ENCODE peak calls at places on chromosomes 2 and 18, in four cellular contexts. One of them, this sample, is unnamed.

GRCh38 chr2:150097891-150098595 is 389.4 kb downstream of the RND3 start:
- DNase-seq in pancreas: no peak
- DNase-seq in iris pigment epithelial cell: peak; percentile 65
- DNase-seq in activated naive CD8-positive, alpha-beta T cell treated with anti-CD3 and anti-CD28 coated beads, Interleukin-2, amount 10 ng/mL, durations not matched to agents 7 days and 5 days: no peak
- DNase-seq in this sample: peak; percentile 51

GRCh38 chr2:120678251-120678650 is 57.4 kb upstream of the GLI2 start:
- DNase-seq in pancreas: no peak
- DNase-seq in iris pigment epithelial cell: no peak
- DNase-seq in activated naive CD8-positive, alpha-beta T cell treated with anti-CD3 and anti-CD28 coated beads, Interleukin-2, amount 10 ng/mL, durations not matched to agents 7 days and 5 days: no peak
- DNase-seq in this sample: no peak

GRCh38 chr2:21099281-21099907 is 24.4 kb upstream of the TDRD15 start:
- DNase-seq in pancreas: no peak
- DNase-seq in iris pigment epithelial cell: no peak
- DNase-seq in activated naive CD8-positive, alpha-beta T cell treated with anti-CD3 and anti-CD28 coated beads, Interleukin-2, amount 10 ng/mL, durations not matched to agents 7 days and 5 days: no peak
- DNase-seq in this sample: no peak

GRCh38 chr18:58596265-58596681 is 32.6 kb downstream of the ALPK2 start:
- DNase-seq in pancreas: no peak
- DNase-seq in iris pigment epithelial cell: no peak
- DNase-seq in activated naive CD8-positive, alpha-beta T cell treated with anti-CD3 and anti-CD28 coated beads, Interleukin-2, amount 10 ng/mL, durations not matched to agents 7 days and 5 days: no peak
- DNase-seq in this sample: no peak

GRCh38 chr2:215188078-215188477 is 49.7 kb upstream of the ABCA12 start:
- DNase-seq in pancreas: no peak
- DNase-seq in iris pigment epithelial cell: peak; percentile 18
- DNase-seq in activated naive CD8-positive, alpha-beta T cell treated with anti-CD3 and anti-CD28 coated beads, Interleukin-2, amount 10 ng/mL, durations not matched to agents 7 days and 5 days: no peak
- DNase-seq in this sample: peak; percentile 21

GRCh38 chr2:28717339-28717758 is 34.3 kb upstream of the PPP1CB start:
- DNase-seq in pancreas: no peak
- DNase-seq in iris pigment epithelial cell: peak; percentile 84
- DNase-seq in activated naive CD8-positive, alpha-beta T cell treated with anti-CD3 and anti-CD28 coated beads, Interleukin-2, amount 10 ng/mL, durations not matched to agents 7 days and 5 days: no peak
- DNase-seq in this sample: peak; percentile 75

GRCh38 chr2:236887519-236887918 is 198.2 kb upstream of the COPS8 start:
- DNase-seq in pancreas: no peak
- DNase-seq in iris pigment epithelial cell: peak; percentile 46
- DNase-seq in activated naive CD8-positive, alpha-beta T cell treated with anti-CD3 and anti-CD28 coated beads, Interleukin-2, amount 10 ng/mL, durations not matched to agents 7 days and 5 days: no peak
- DNase-seq in this sample: no peak

GRCh38 chr2:155250800-155251199 is 552.3 kb downstream of the KCNJ3 start:
- DNase-seq in pancreas: no peak
- DNase-seq in iris pigment epithelial cell: no peak
- DNase-seq in activated naive CD8-positive, alpha-beta T cell treated with anti-CD3 and anti-CD28 coated beads, Interleukin-2, amount 10 ng/mL, durations not matched to agents 7 days and 5 days: no peak
- DNase-seq in this sample: peak; percentile 33

GRCh38 chr18:44900627-44901026 is 219.9 kb downstream of the SETBP1 start:
- DNase-seq in pancreas: no peak
- DNase-seq in iris pigment epithelial cell: no peak
- DNase-seq in activated naive CD8-positive, alpha-beta T cell treated with anti-CD3 and anti-CD28 coated beads, Interleukin-2, amount 10 ng/mL, durations not matched to agents 7 days and 5 days: no peak
- DNase-seq in this sample: no peak

GRCh38 chr2:111123751-111124150 is 3.0 kb downstream of the BCL2L11 start:
- DNase-seq in pancreas: no peak
- DNase-seq in iris pigment epithelial cell: no peak
- DNase-seq in activated naive CD8-positive, alpha-beta T cell treated with anti-CD3 and anti-CD28 coated beads, Interleukin-2, amount 10 ng/mL, durations not matched to agents 7 days and 5 days: no peak
- DNase-seq in this sample: no peak

GRCh38 chr2:137049518-137049917 is 284.2 kb downstream of the THSD7B start:
- DNase-seq in pancreas: no peak
- DNase-seq in iris pigment epithelial cell: no peak
- DNase-seq in activated naive CD8-positive, alpha-beta T cell treated with anti-CD3 and anti-CD28 coated beads, Interleukin-2, amount 10 ng/mL, durations not matched to agents 7 days and 5 days: no peak
- DNase-seq in this sample: no peak

GRCh38 chr18:35479911-35480586 is 17.7 kb downstream of the INO80C start:
- DNase-seq in pancreas: no peak
- DNase-seq in iris pigment epithelial cell: no peak
- DNase-seq in activated naive CD8-positive, alpha-beta T cell treated with anti-CD3 and anti-CD28 coated beads, Interleukin-2, amount 10 ng/mL, durations not matched to agents 7 days and 5 days: no peak
- DNase-seq in this sample: peak; percentile 50

GRCh38 chr2:234136461-234136860 is 86.0 kb downstream of the SPP2 start:
- DNase-seq in pancreas: no peak
- DNase-seq in iris pigment epithelial cell: no peak
- DNase-seq in activated naive CD8-positive, alpha-beta T cell treated with anti-CD3 and anti-CD28 coated beads, Interleukin-2, amount 10 ng/mL, durations not matched to agents 7 days and 5 days: no peak
- DNase-seq in this sample: peak; percentile 79

GRCh38 chr2:168215813-168216212 is 31.6 kb downstream of the STK39 start:
- DNase-seq in pancreas: no peak
- DNase-seq in iris pigment epithelial cell: peak; percentile 60
- DNase-seq in activated naive CD8-positive, alpha-beta T cell treated with anti-CD3 and anti-CD28 coated beads, Interleukin-2, amount 10 ng/mL, durations not matched to agents 7 days and 5 days: no peak
- DNase-seq in this sample: no peak

GRCh38 chr2:230941202-230942180 is 16.4 kb upstream of the GPR55 start:
- DNase-seq in pancreas: no peak
- DNase-seq in iris pigment epithelial cell: no peak
- DNase-seq in activated naive CD8-positive, alpha-beta T cell treated with anti-CD3 and anti-CD28 coated beads, Interleukin-2, amount 10 ng/mL, durations not matched to agents 7 days and 5 days: no peak
- DNase-seq in this sample: no peak

GRCh38 chr18:75247601-75248421 is 37.2 kb downstream of the TSHZ1 start:
- DNase-seq in pancreas: no peak
- DNase-seq in iris pigment epithelial cell: peak; percentile 73
- DNase-seq in activated naive CD8-positive, alpha-beta T cell treated with anti-CD3 and anti-CD28 coated beads, Interleukin-2, amount 10 ng/mL, durations not matched to agents 7 days and 5 days: no peak
- DNase-seq in this sample: peak; percentile 51

GRCh38 chr2:134819334-134819733 is 19.1 kb upstream of the ACMSD start:
- DNase-seq in pancreas: no peak
- DNase-seq in iris pigment epithelial cell: peak; percentile 68
- DNase-seq in activated naive CD8-positive, alpha-beta T cell treated with anti-CD3 and anti-CD28 coated beads, Interleukin-2, amount 10 ng/mL, durations not matched to agents 7 days and 5 days: no peak
- DNase-seq in this sample: peak; percentile 91

GRCh38 chr2:105804266-105804665 is 59.6 kb downstream of the NCK2 start:
- DNase-seq in pancreas: no peak
- DNase-seq in iris pigment epithelial cell: no peak
- DNase-seq in activated naive CD8-positive, alpha-beta T cell treated with anti-CD3 and anti-CD28 coated beads, Interleukin-2, amount 10 ng/mL, durations not matched to agents 7 days and 5 days: no peak
- DNase-seq in this sample: no peak

GRCh38 chr2:10169053-10169578 is 46.6 kb downstream of the RRM2 start:
- DNase-seq in pancreas: no peak
- DNase-seq in iris pigment epithelial cell: no peak
- DNase-seq in activated naive CD8-positive, alpha-beta T cell treated with anti-CD3 and anti-CD28 coated beads, Interleukin-2, amount 10 ng/mL, durations not matched to agents 7 days and 5 days: no peak
- DNase-seq in this sample: no peak

GRCh38 chr18:23229472-23229871 is 94.2 kb downstream of the CABLES1 start:
- DNase-seq in pancreas: no peak
- DNase-seq in iris pigment epithelial cell: peak; percentile 32
- DNase-seq in activated naive CD8-positive, alpha-beta T cell treated with anti-CD3 and anti-CD28 coated beads, Interleukin-2, amount 10 ng/mL, durations not matched to agents 7 days and 5 days: no peak
- DNase-seq in this sample: no peak

GRCh38 chr18:61749031-61749430 is 143.8 kb downstream of the RNF152 start:
- DNase-seq in pancreas: no peak
- DNase-seq in iris pigment epithelial cell: no peak
- DNase-seq in activated naive CD8-positive, alpha-beta T cell treated with anti-CD3 and anti-CD28 coated beads, Interleukin-2, amount 10 ng/mL, durations not matched to agents 7 days and 5 days: no peak
- DNase-seq in this sample: no peak

This sample was measured in renal cortical epithelial cell.